ENCODE peak calls at places on chromosome 1, in eight cellular contexts. V is kidney; F is right cardiac atrium; L is fibroblast of pulmonary artery; Q is uterus; P is T-helper 9 cell; G is mesenchymal stem cell; D is activated CD4-positive, alpha-beta T cell treated with anti-CD3 and anti-CD28 coated beads, Interleukin-2, amount 50 U/mL, for 1 hour. R is an unnamed sample.

GRCh38 chr1:116956378-116956777 is 45.2 kb upstream of the CD101 start:
- DNase-seq in V (no peak), F (no peak), L (no peak), Q (no peak), P (no peak), G (no peak), D (no peak), R (no peak)

GRCh38 chr1:207389728-207390464 is 64.2 kb upstream of the CR2 start:
- DNase-seq in V (no peak), F (no peak), L (peak; percentile 6), Q (no peak), P (no peak), G (peak; percentile 16), D (no peak), R (no peak)

GRCh38 chr1:101302831-101303511 is 66.2 kb downstream of the S1PR1 start:
- DNase-seq in V (no peak), F (no peak), L (peak; percentile 39), Q (no peak), P (no peak), G (peak; percentile 36), D (no peak), R (no peak)

GRCh38 chr1:86218859-86219258 is 62.3 kb upstream of the COL24A1 start:
- DNase-seq in V (no peak), F (no peak), L (no peak), Q (no peak), P (no peak), G (no peak), D (no peak), R (no peak)

GRCh38 chr1:197096137-197096536 is 29.1 kb upstream of the F13B start:
- DNase-seq in V (no peak), F (no peak), L (no peak), Q (no peak), P (no peak), G (no peak), D (no peak), R (no peak)

GRCh38 chr1:111140680-111140967 is 601 bp downstream of the CEPT1 start:
- DNase-seq in V (no peak), F (no peak), L (peak; percentile 50), Q (no peak), P (no peak), G (peak; percentile 72), D (no peak), R (no peak)

GRCh38 chr1:228006034-228006792 is 585 bp upstream of the WNT3A start:
- DNase-seq in V (no peak), F (no peak), L (no peak), Q (peak; percentile 5), P (no peak), G (no peak), D (no peak), R (peak; percentile 45)

GRCh38 chr1:201396859-201397464 is 2.2 kb downstream of the LAD1 start:
- DNase-seq in V (peak; percentile 92), F (no peak), L (no peak), Q (no peak), P (no peak), G (no peak), D (no peak), R (no peak)

GRCh38 chr1:43554444-43554992 is 23.8 kb downstream of the PTPRF start:
- DNase-seq in V (no peak), F (no peak), L (peak; percentile 60), Q (no peak), P (no peak), G (peak; percentile 65), D (no peak), R (no peak)

GRCh38 chr1:17012775-17013501 is 1.2 kb upstream of the ATP13A2 start:
- DNase-seq in V (peak; percentile 35), F (no peak), L (peak; percentile 25), Q (no peak), P (no peak), G (no peak), D (no peak), R (peak; percentile 47)

GRCh38 chr1:235017719-235018118 is 110.9 kb downstream of the TOMM20 start:
- DNase-seq in V (no peak), F (no peak), L (peak; percentile 17), Q (no peak), P (no peak), G (peak; percentile 62), D (no peak), R (peak; percentile 27)

GRCh38 chr1:3674100-3675094 is 22.1 kb downstream of the TP73 start:
- DNase-seq in V (peak; percentile 64), F (peak; percentile 13), L (no peak), Q (no peak), P (no peak), G (no peak), D (no peak), R (no peak)

GRCh38 chr1:18199462-18199861 is 91.9 kb downstream of the IGSF21 start:
- DNase-seq in V (peak; percentile 22), F (no peak), L (no peak), Q (no peak), P (no peak), G (no peak), D (no peak), R (no peak)

GRCh38 chr1:15048437-15048980 is 105.0 kb upstream of the TMEM51 start:
- DNase-seq in V (no peak), F (no peak), L (no peak), Q (no peak), P (no peak), G (no peak), D (no peak), R (no peak)